ENCODE peak calls at places on chromosomes 1 and 21, in five cellular contexts. S, C, Q, R and M are unnamed samples.

GRCh38 chr1:43199093-43199726 is 27.1 kb downstream of the CFAP57 start:
- DNase-seq in S (no peak), C (no peak), Q (no peak), R (no peak), M (no peak)

GRCh38 chr1:41517039-41517438 is 32.6 kb upstream of the EDN2 start:
- DNase-seq in S (no peak), C (no peak), Q (no peak), R (no peak), M (no peak)

GRCh38 chr21:36126166-36126565 is 8.7 kb upstream of the CBR3 start:
- DNase-seq in S (no peak), C (no peak), Q (no peak), R (no peak), M (no peak)

GRCh38 chr1:36174716-36175115 is 18.8 kb downstream of the MAP7D1 start:
- DNase-seq in S (no peak), C (no peak), Q (no peak), R (no peak), M (no peak)

GRCh38 chr1:48405400-48405799 is 66.6 kb downstream of the SPATA6 start:
- DNase-seq in S (no peak), C (no peak), Q (no peak), R (no peak), M (no peak)

GRCh38 chr1:179314928-179315327 is 21.3 kb downstream of the SOAT1 start:
- DNase-seq in S (no peak), C (no peak), Q (no peak), R (no peak), M (no peak)

GRCh38 chr1:23645338-23645737 is 46.3 kb upstream of the RPL11 start:
- DNase-seq in S (no peak), C (no peak), Q (no peak), R (no peak), M (no peak)

GRCh38 chr1:70966018-70966638 is 81.5 kb downstream of the PTGER3 start:
- DNase-seq in S (no peak), C (no peak), Q (no peak), R (no peak), M (no peak)

GRCh38 chr1:25355841-25356395 is 17.8 kb downstream of the TMEM50A start:
- DNase-seq in S (no peak), C (no peak), Q (no peak), R (no peak), M (no peak)

GRCh38 chr1:3495776-3496745 is 41.6 kb downstream of the ARHGEF16 start:
- DNase-seq in S (no peak), C (no peak), Q (no peak), R (no peak), M (no peak)

DNA sequence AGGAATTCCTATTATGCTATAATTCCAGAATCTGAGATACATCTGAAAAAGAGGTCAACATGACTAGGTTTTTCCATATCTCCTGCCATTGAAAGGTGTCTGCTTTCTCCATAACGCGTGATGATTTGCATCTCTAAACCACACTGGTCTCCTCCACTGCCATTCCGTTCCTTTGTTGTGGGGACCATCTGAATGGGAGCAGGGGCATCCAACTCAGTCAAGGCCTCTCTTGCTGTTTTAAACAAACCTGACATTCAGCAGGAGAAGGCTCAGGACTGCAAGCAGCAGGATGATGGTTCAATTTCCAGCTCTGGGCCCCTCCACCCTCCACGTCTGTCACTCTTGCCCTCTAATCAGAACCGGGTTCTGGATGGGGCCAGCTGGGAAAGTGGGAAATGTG is 45.1 kb downstream of the PLPP3 start:
- DNase-seq in S (no peak), C (no peak), Q (no peak), R (no peak), M (no peak)
- H3K9me3 ChIP-seq in S (no peaks in the 10 kb centered on the region), C (no peaks in the 10 kb centered on the region), Q (no peaks in the 10 kb centered on the region), R (no peaks in the 10 kb centered on the region), M (no peaks in the 10 kb centered on the region)

GRCh38 chr1:89671775-89672488 is 39.0 kb downstream of the LRRC8C start:
- DNase-seq in S (no peak), C (no peak), Q (no peak), R (no peak), M (no peak)
- H3K9me3 ChIP-seq in S (no peaks in the 10 kb centered on the region), C (no peaks in the 10 kb centered on the region), Q (no peaks in the 10 kb centered on the region), R (no peaks in the 10 kb centered on the region), M (no peaks in the 10 kb centered on the region)

GRCh38 chr1:248359415-248359814 is 2.0 kb upstream of the OR2T4 start:
- DNase-seq in S (no peak), C (no peak), Q (no peak), R (no peak), M (no peak)
- H3K9me3 ChIP-seq in S (no peaks in the 10 kb centered on the region), C (no peaks in the 10 kb centered on the region), Q (no peaks in the 10 kb centered on the region), R (no peaks in the 10 kb centered on the region), M (no peaks in the 10 kb centered on the region)

GRCh38 chr1:236259043-236259442 is 22.7 kb downstream of the ERO1B start:
- DNase-seq in S (no peak), C (no peak), Q (no peak), R (no peak), M (no peak)
- H3K9me3 ChIP-seq in S (no peaks in the 10 kb centered on the region), C (no peaks in the 10 kb centered on the region), Q (no peaks in the 10 kb centered on the region), R (no peaks in the 10 kb centered on the region), M (no peaks in the 10 kb centered on the region)